ENCODE peak calls at places on chromosomes 13 and 19, in five cellular contexts. G is effector memory CD4-positive, alpha-beta T cell; O is CD8-positive, alpha-beta T cell; P is HTR-8/SVneo; N is left colon. Q is an unnamed sample.

GRCh38 chr19:35264281-35265125 is 4.3 kb upstream of the USF2 start:
- DNase-seq in G (no peak), P (no peak), O (no peak), N (peak; percentile 20), Q (peak; percentile 11)

GRCh38 chr19:47598407-47599349 is 10.3 kb upstream of the BICRA start:
- DNase-seq in N (peak; percentile 64), P (peak; percentile 91), O (no peak), G (no peak), Q (peak; percentile 44)

GRCh38 chr13:52954838-52955237 is 73.8 kb upstream of the OLFM4 start:
- DNase-seq in P (no peak), N (no peak), G (no peak), O (no peak), Q (no peak)

GRCh38 chr13:21124853-21125252 is 51.5 kb downstream of the SKA3 start:
- DNase-seq in G (no peak), O (no peak), P (peak; percentile 45), N (no peak), Q (peak; percentile 46)

GRCh38 chr13:41678320-41678719 is 221.0 kb downstream of the RGCC start:
- DNase-seq in N (no peak), O (no peak), P (no peak), G (no peak), Q (no peak)

GRCh38 chr13:105272660-105273631 is 1262.5 kb downstream of the EFNB2 start:
- DNase-seq in P (no peak), O (no peak), N (no peak), G (no peak), Q (no peak)

GRCh38 chr13:40187836-40188591 is 478.4 kb downstream of the FOXO1 start:
- DNase-seq in N (no peak), P (no peak), O (no peak), G (peak; percentile 41), Q (no peak)

GRCh38 chr19:39934584-39935233 is at the start of gene FCGBP:
- DNase-seq in G (no peak), P (no peak), O (no peak), N (peak; percentile 83), Q (no peak)

GRCh38 chr13:109971006-109971744 is 184.8 kb upstream of the IRS2 start:
- DNase-seq in G (no peak), N (no peak), P (no peak), O (no peak), Q (no peak)

GRCh38 chr13:44417876-44418275 is 44.3 kb downstream of the SERP2 start:
- DNase-seq in N (no peak), P (no peak), G (no peak), O (no peak), Q (no peak)

GRCh38 chr19:1651061-1651547 is 1.3 kb downstream of the TCF3 start:
- DNase-seq in P (no peak), O (peak; percentile 38), G (peak; percentile 56), N (no peak), Q (no peak)

GRCh38 chr19:38599722-38600121 is 18.0 kb downstream of the MAP4K1 start:
- DNase-seq in P (no peak), G (no peak), N (no peak), O (no peak), Q (no peak)

GRCh38 chr19:40208602-40209001 is 9.6 kb downstream of the TTC9B start:
- DNase-seq in N (no peak), O (no peak), P (no peak), G (no peak), Q (no peak)

GRCh38 chr13:110448230-110448629 is 113.3 kb downstream of the RAB20 start:
- DNase-seq in P (peak; percentile 76), N (no peak), G (no peak), O (no peak), Q (no peak)

GRCh38 chr13:110377178-110378175 is 70.4 kb downstream of the COL4A2 start:
- DNase-seq in O (no peak), P (no peak), G (no peak), N (no peak), Q (no peak)

GRCh38 chr19:37977391-37977790 is 70.4 kb downstream of the SIPA1L3 start:
- DNase-seq in O (no peak), G (no peak), P (no peak), N (no peak), Q (no peak)

GRCh38 chr19:45798995-45799517 is 6.4 kb upstream of the DMWD start:
- DNase-seq in G (peak; percentile 32), O (peak; percentile 28), P (peak; percentile 91), N (no peak), Q (peak; percentile 78)

GRCh38 chr13:32660227-32660626 is 74.0 kb downstream of the PDS5B start:
- DNase-seq in O (no peak), N (no peak), G (no peak), P (no peak), Q (no peak)

GRCh38 chr13:50518791-50519201 is 324.7 kb downstream of the DLEU7 start:
- DNase-seq in G (no peak), P (no peak), N (no peak), O (no peak), Q (no peak)

GRCh38 chr13:40272776-40273139 is 393.7 kb downstream of the FOXO1 start:
- DNase-seq in O (no peak), P (no peak), N (no peak), G (no peak), Q (no peak)

GRCh38 chr19:55341191-55342043 is 1.7 kb downstream of the KMT5C start:
- DNase-seq in G (peak; percentile 25), O (no peak), P (peak; percentile 58), N (peak; percentile 91), Q (peak; percentile 75)

GRCh38 chr19:15595069-15595468 is 19.9 kb upstream of the CYP4F8 start:
- DNase-seq in N (no peak), G (no peak), P (no peak), O (no peak), Q (no peak)

GRCh38 chr13:38166121-38166520 is 183.5 kb upstream of the UFM1 start:
- DNase-seq in O (no peak), P (no peak), N (no peak), G (no peak), Q (no peak)

GRCh38 chr13:21203132-21203531 is 26.7 kb downstream of the MRPL57 start:
- DNase-seq in O (no peak), P (no peak), G (no peak), N (no peak), Q (no peak)

GRCh38 chr19:52809801-52810200 is 11.6 kb downstream of the ZNF28 start:
- DNase-seq in N (no peak), O (no peak), P (no peak), G (no peak), Q (no peak)

GRCh38 chr19:18264428-18264827 is 9.8 kb downstream of the IQCN start:
- DNase-seq in N (no peak), P (no peak), O (no peak), G (no peak), Q (no peak)

GRCh38 chr19:23305555-23305954 is 55.4 kb upstream of the ZNF724 start:
- DNase-seq in G (no peak), P (peak; percentile 4), N (no peak), O (no peak), Q (no peak)

GRCh38 chr19:29016926-29017760 is 195.8 kb downstream of the UQCRFS1 start:
- DNase-seq in P (no peak), G (no peak), O (no peak), N (no peak), Q (no peak)

GRCh38 chr13:31521466-31521865 is 217.9 kb upstream of the RXFP2 start:
- DNase-seq in G (no peak), N (no peak), P (no peak), O (no peak), Q (no peak)

GRCh38 chr13:94322925-94323324 is 156.6 kb downstream of the DCT start:
- DNase-seq in O (no peak), G (no peak), N (no peak), P (no peak), Q (no peak)

GRCh38 chr19:32861596-32861995 is 8.0 kb downstream of the SLC7A9 start:
- DNase-seq in O (no peak), N (no peak), G (no peak), P (no peak), Q (no peak)

GRCh38 chr19:17654993-17655392 is 33.2 kb downstream of the UNC13A start:
- DNase-seq in O (no peak), P (peak; percentile 34), N (peak; percentile 49), G (no peak), Q (no peak)

GRCh38 chr19:54209748-54210494 is 9.3 kb downstream of the RPS9 start:
- DNase-seq in G (no peak), O (no peak), N (peak; percentile 94), P (peak; percentile 93), Q (peak; percentile 99)

GRCh38 chr19:11373166-11373884 is 1.1 kb upstream of the SWSAP1 start:
- DNase-seq in G (no peak), O (no peak), P (no peak), N (no peak), Q (peak; percentile 64)

GRCh38 chr13:105972306-105972721 is 563.1 kb downstream of the EFNB2 start:
- DNase-seq in N (peak; percentile 54), O (no peak), P (no peak), G (no peak), Q (no peak)

GRCh38 chr13:111202745-111203144 is 87.6 kb downstream of the ARHGEF7 start:
- DNase-seq in O (no peak), P (peak; percentile 24), N (no peak), G (no peak), Q (no peak)

GRCh38 chr13:89457977-89458376 is 1786.8 kb downstream of the SLITRK5 start:
- DNase-seq in P (peak; percentile 17), O (no peak), G (no peak), N (no peak), Q (no peak)

GRCh38 chr13:20442370-20442769 is 83.3 kb downstream of the CRYL1 start:
- DNase-seq in P (no peak), N (no peak), G (no peak), O (no peak), Q (no peak)

GRCh38 chr19:16841391-16841926 is 12.3 kb downstream of the SIN3B start:
- DNase-seq in P (no peak), O (no peak), N (no peak), G (no peak), Q (no peak)

Q was measured in body of pancreas.